ENCODE peak calls at places on chromosomes 12 and 14, in six cellular contexts. One of them, this sample, is unnamed.

GRCh38 chr14:44149597-44149996 is 357.5 kb downstream of the FSCB start:
- DNase-seq in pancreas: no peak
- DNase-seq in neuronal stem cell: peak; percentile 65
- DNase-seq in GM23248: no peak
- DNase-seq in K562: no peak
- DNase-seq in brain microvascular endothelial cell: no peak
- DNase-seq in this sample: no peak

GRCh38 chr12:52241205-52241842 is 8.3 kb downstream of the KRT7 start:
- DNase-seq in pancreas: no peak
- DNase-seq in neuronal stem cell: no peak
- DNase-seq in GM23248: no peak
- DNase-seq in K562: no peak
- DNase-seq in brain microvascular endothelial cell: no peak
- DNase-seq in this sample: no peak

GRCh38 chr14:55412686-55413085 is 1.1 kb upstream of the ATG14 start:
- DNase-seq in pancreas: no peak
- DNase-seq in K562: no peak
- DNase-seq in neuronal stem cell: no peak
- DNase-seq in brain microvascular endothelial cell: no peak
- DNase-seq in GM23248: peak; percentile 63
- DNase-seq in this sample: no peak

GRCh38 chr14:32259368-32260013 is 56.4 kb upstream of the RNU6-8 start:
- DNase-seq in pancreas: no peak
- DNase-seq in brain microvascular endothelial cell: peak; percentile 33
- DNase-seq in neuronal stem cell: no peak
- DNase-seq in K562: peak; percentile 28
- DNase-seq in GM23248: peak; percentile 57
- DNase-seq in this sample: no peak

GRCh38 chr12:49537709-49538601 is 875 bp upstream of the KCNH3 start:
- DNase-seq in pancreas: peak; percentile 65
- DNase-seq in GM23248: peak; percentile 45
- DNase-seq in neuronal stem cell: no peak
- DNase-seq in K562: peak; percentile 41
- DNase-seq in brain microvascular endothelial cell: no peak
- DNase-seq in this sample: peak; percentile 68

GRCh38 chr12:20731274-20731673 is 36.1 kb downstream of the SLCO1C1 start:
- DNase-seq in brain microvascular endothelial cell: no peak
- DNase-seq in K562: no peak
- DNase-seq in GM23248: no peak
- DNase-seq in neuronal stem cell: no peak
- DNase-seq in pancreas: no peak
- DNase-seq in this sample: no peak

GRCh38 chr12:57609091-57609780 is 2.0 kb upstream of the ARHGEF25 start:
- DNase-seq in K562: peak; percentile 54
- DNase-seq in brain microvascular endothelial cell: no peak
- DNase-seq in pancreas: no peak
- DNase-seq in GM23248: no peak
- DNase-seq in neuronal stem cell: no peak
- DNase-seq in this sample: no peak

GRCh38 chr12:47817272-47818006 is 2.3 kb downstream of the HDAC7 start:
- DNase-seq in neuronal stem cell: no peak
- DNase-seq in brain microvascular endothelial cell: no peak
- DNase-seq in pancreas: no peak
- DNase-seq in K562: no peak
- DNase-seq in GM23248: peak; percentile 68
- DNase-seq in this sample: no peak

GRCh38 chr12:120689397-120690082 is 2.6 kb downstream of the MLEC start:
- DNase-seq in K562: no peak
- DNase-seq in GM23248: no peak
- DNase-seq in brain microvascular endothelial cell: peak; percentile 10
- DNase-seq in neuronal stem cell: no peak
- DNase-seq in pancreas: no peak
- DNase-seq in this sample: no peak

GRCh38 chr12:72272731-72273498 is 745 bp downstream of the TRHDE start:
- DNase-seq in K562: no peak
- DNase-seq in neuronal stem cell: peak; percentile 27
- DNase-seq in GM23248: peak; percentile 40
- DNase-seq in brain microvascular endothelial cell: no peak
- DNase-seq in pancreas: peak; percentile 76
- DNase-seq in this sample: no peak

GRCh38 chr12:89825591-89826449 is 117.2 kb upstream of the ATP2B1 start:
- DNase-seq in neuronal stem cell: no peak
- DNase-seq in K562: peak; percentile 22
- DNase-seq in brain microvascular endothelial cell: peak; percentile 6
- DNase-seq in pancreas: no peak
- DNase-seq in GM23248: no peak
- DNase-seq in this sample: no peak

GRCh38 chr14:73754911-73755360 is 40.8 kb upstream of the PNMA1 start:
- DNase-seq in pancreas: no peak
- DNase-seq in GM23248: peak; percentile 75
- DNase-seq in brain microvascular endothelial cell: no peak
- DNase-seq in neuronal stem cell: no peak
- DNase-seq in K562: no peak
- DNase-seq in this sample: no peak

GRCh38 chr14:72155379-72155993 is 223.3 kb downstream of the RGS6 start:
- DNase-seq in GM23248: no peak
- DNase-seq in neuronal stem cell: no peak
- DNase-seq in K562: no peak
- DNase-seq in brain microvascular endothelial cell: no peak
- DNase-seq in pancreas: no peak
- DNase-seq in this sample: no peak

GRCh38 chr12:84772281-84772680 is 140.3 kb downstream of the SLC6A15 start:
- DNase-seq in brain microvascular endothelial cell: no peak
- DNase-seq in neuronal stem cell: no peak
- DNase-seq in GM23248: peak; percentile 35
- DNase-seq in pancreas: no peak
- DNase-seq in K562: no peak
- DNase-seq in this sample: no peak

GRCh38 chr14:104601786-104602185 is 2.8 kb downstream of the TMEM179 start:
- DNase-seq in GM23248: peak; percentile 23
- DNase-seq in brain microvascular endothelial cell: no peak
- DNase-seq in K562: no peak
- DNase-seq in neuronal stem cell: no peak
- DNase-seq in pancreas: peak; percentile 65
- DNase-seq in this sample: peak; percentile 71

GRCh38 chr12:42002563-42002962 is 142.1 kb downstream of the GXYLT1 start:
- DNase-seq in neuronal stem cell: no peak
- DNase-seq in pancreas: no peak
- DNase-seq in K562: no peak
- DNase-seq in brain microvascular endothelial cell: no peak
- DNase-seq in GM23248: no peak
- DNase-seq in this sample: no peak

GRCh38 chr14:75238728-75239455 is 39.7 kb upstream of the FOS start:
- DNase-seq in GM23248: no peak
- DNase-seq in brain microvascular endothelial cell: no peak
- DNase-seq in neuronal stem cell: no peak
- DNase-seq in K562: no peak
- DNase-seq in pancreas: no peak
- DNase-seq in this sample: peak; percentile 44

DNA sequence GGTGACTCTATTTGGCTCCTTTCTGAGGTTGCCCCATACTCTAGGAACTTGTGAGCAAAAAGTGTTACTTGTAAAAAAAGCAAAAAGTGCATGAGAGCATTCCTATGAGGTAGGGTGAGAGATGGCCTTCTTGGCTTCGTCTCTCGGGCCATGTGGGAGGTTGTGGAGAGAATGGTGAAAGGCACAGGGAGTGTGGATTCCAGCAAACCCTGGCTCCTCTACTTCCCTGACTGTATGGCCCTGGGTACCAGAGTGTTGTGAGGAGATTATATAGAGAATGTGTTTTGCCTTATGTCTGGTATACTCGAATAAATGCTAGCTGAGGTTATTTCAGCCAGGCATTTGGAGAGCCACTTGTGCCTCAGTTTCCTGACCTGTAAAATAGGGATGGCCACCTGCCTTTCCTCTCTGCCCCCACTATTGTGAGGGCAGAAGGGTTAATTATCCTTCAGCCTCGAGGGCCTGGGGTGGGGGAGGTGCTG is 11.0 kb downstream of the PLEKHG3 start:
- DNase-seq in K562: no peak
- DNase-seq in brain microvascular endothelial cell: no peak
- DNase-seq in pancreas: no peak
- DNase-seq in neuronal stem cell: no peak
- DNase-seq in GM23248: no peak
- DNase-seq in this sample: no peak
- H3K27ac ChIP-seq in K562: no peak overlapping the region
- H3K27ac ChIP-seq in brain microvascular endothelial cell: no peak overlapping the region
- H3K27ac ChIP-seq in pancreas: peak overlapping the region; percentile 66
- H3K27ac ChIP-seq in neuronal stem cell: peak overlapping the region; percentile 63
- H3K27ac ChIP-seq in GM23248: no peak overlapping the region
- H3K27ac ChIP-seq in this sample: peak overlapping the region; percentile 95

DNA sequence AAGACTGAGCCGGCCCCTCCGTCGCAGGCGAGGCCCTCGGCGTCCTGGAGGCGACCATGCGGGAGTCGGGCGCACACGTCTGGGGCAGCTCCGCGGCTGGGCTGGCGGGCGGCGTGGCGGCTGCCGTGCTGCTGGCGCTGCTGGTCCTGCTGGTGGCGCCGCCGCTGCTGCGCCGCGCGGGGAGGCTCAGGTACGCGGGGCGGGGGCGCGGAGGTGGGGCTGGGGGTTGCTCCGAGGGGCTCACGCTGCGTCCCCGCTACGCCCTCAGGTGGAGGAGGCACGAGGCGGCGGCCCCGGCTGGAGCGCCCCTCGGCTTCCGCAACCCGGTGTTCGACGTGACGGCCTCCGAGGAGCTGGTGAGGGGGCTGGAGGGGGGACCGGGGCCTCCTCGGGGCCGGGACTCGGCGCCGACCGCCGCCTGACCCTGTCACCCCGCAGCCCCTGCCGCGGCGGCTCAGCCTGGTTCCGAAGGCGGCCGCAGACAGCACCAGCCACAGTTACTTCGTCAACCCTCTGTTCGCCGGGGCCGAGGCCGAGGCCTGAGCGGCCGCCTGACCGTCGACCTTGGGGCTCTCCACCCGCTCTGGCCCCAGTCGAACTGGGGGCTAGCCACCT is 7.8 kb downstream of the AMN start:
- DNase-seq in pancreas: peak; percentile 71
- DNase-seq in GM23248: peak; percentile 49
- DNase-seq in neuronal stem cell: no peak
- DNase-seq in K562: no peak
- DNase-seq in brain microvascular endothelial cell: no peak
- DNase-seq in this sample: no peak
- H3K4me3 ChIP-seq in pancreas: no peak overlapping the region
- H3K4me3 ChIP-seq in GM23248: no peak overlapping the region
- H3K4me3 ChIP-seq in neuronal stem cell: peak overlapping the region; percentile 57
- H3K4me3 ChIP-seq in K562: no peak overlapping the region
- H3K4me3 ChIP-seq in brain microvascular endothelial cell: no peak overlapping the region
- H3K4me3 ChIP-seq in this sample: peak overlapping the region; percentile 33

DNA sequence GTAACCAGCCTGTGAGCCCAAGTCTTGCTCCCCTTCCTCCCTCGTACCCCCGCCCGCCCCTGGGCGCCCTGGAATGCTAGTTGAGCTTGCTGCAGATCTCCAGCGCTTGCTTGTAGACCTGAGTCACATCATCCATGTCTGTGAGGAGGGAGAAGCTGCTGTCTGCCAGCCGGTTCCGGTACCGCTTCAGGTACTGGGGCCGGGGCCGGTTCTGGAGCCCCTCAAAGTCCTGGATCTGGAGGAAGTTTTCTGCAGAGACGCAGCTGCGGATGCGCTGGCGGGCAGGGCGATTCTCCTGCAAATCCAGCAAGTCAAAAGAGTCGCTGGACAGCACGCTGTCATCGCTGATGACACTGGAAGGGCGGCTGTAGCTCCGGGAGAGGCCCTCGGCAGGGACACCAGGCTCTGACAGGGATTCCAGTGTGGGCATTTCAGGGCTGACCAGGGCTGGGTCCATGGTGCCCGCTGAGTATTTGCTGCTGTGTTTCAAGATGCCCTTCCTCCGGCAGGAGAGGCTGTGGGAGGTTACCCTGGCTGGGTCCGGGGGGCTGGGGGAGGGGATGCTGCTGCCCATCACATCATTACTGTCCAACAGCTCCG is 71.9 kb downstream of the NUAK1 start:
- DNase-seq in brain microvascular endothelial cell: no peak
- DNase-seq in neuronal stem cell: no peak
- DNase-seq in GM23248: no peak
- DNase-seq in K562: no peak
- DNase-seq in pancreas: no peak
- DNase-seq in this sample: no peak
- H3K27ac ChIP-seq in brain microvascular endothelial cell: no peak overlapping the region
- H3K27ac ChIP-seq in neuronal stem cell: no peak overlapping the region
- H3K27ac ChIP-seq in GM23248: no peak overlapping the region
- H3K27ac ChIP-seq in K562: no peak overlapping the region
- H3K27ac ChIP-seq in pancreas: no peak overlapping the region
- H3K27ac ChIP-seq in this sample: peak overlapping the region; percentile 37

GRCh38 chr14:51719970-51720369 is 68.3 kb downstream of the FRMD6 start:
- DNase-seq in neuronal stem cell: no peak
- DNase-seq in pancreas: no peak
- DNase-seq in K562: no peak
- DNase-seq in brain microvascular endothelial cell: no peak
- DNase-seq in GM23248: no peak
- DNase-seq in this sample: no peak
- H3K4me3 ChIP-seq in neuronal stem cell: no peak overlapping the region
- H3K4me3 ChIP-seq in pancreas: no peak overlapping the region
- H3K4me3 ChIP-seq in K562: no peak overlapping the region
- H3K4me3 ChIP-seq in brain microvascular endothelial cell: no peak overlapping the region
- H3K4me3 ChIP-seq in GM23248: no peak overlapping the region
- H3K4me3 ChIP-seq in this sample: no peak overlapping the region

This sample was measured in dorsolateral prefrontal cortex.